ENCODE peak calls at places on chromosomes 12 and 14, in eight cellular contexts. W is colonic mucosa, O is stomach, J is MM.1S, R is GM23248, K is PC-3, U is Panc1, M is lower lobe of right lung. L is an unnamed sample.

GRCh38 chr12:87274594-87275245 is 754.5 kb downstream of the C12orf50 start:
- DNase-seq in W (no peak), O (no peak), J (peak; percentile 32), R (peak; percentile 42), K (peak; percentile 50), U (no peak), M (no peak), L (no peak)

GRCh38 chr12:117047810-117048584 is 51.2 kb downstream of the TESC start:
- DNase-seq in W (no peak), O (no peak), J (no peak), R (no peak), K (no peak), U (no peak), M (no peak), L (no peak)

GRCh38 chr14:104149617-104150141 is 11.3 kb downstream of the KIF26A start:
- DNase-seq in W (no peak), O (no peak), J (no peak), R (peak; percentile 26), K (no peak), U (no peak), M (no peak), L (no peak)

GRCh38 chr12:96981053-96981452 is 74.0 kb downstream of the NEDD1 start:
- DNase-seq in W (no peak), O (no peak), J (no peak), R (peak; percentile 97), K (peak; percentile 53), U (no peak), M (no peak), L (no peak)

GRCh38 chr12:53101931-53102781 is 1.1 kb upstream of the SOAT2 start:
- DNase-seq in W (peak; percentile 17), O (no peak), J (peak; percentile 11), R (no peak), K (no peak), U (no peak), M (no peak), L (no peak)

GRCh38 chr12:123942277-123942653 is 30.4 kb downstream of the CCDC92 start:
- DNase-seq in W (no peak), O (no peak), J (no peak), R (peak; percentile 85), K (peak; percentile 90), U (no peak), M (no peak), L (no peak)

GRCh38 chr14:75513911-75514672 is 8.2 kb upstream of the BATF start:
- DNase-seq in W (no peak), O (no peak), J (no peak), R (no peak), K (no peak), U (no peak), M (no peak), L (no peak)

GRCh38 chr14:23045419-23046357 is 3.7 kb downstream of the PSMB11 start:
- DNase-seq in W (no peak), O (no peak), J (no peak), R (no peak), K (no peak), U (no peak), M (no peak), L (no peak)

GRCh38 chr12:102631274-102631673 is 150.9 kb upstream of the IGF1 start:
- DNase-seq in W (no peak), O (no peak), J (no peak), R (peak; percentile 92), K (peak; percentile 6), U (no peak), M (no peak), L (no peak)

DNA sequence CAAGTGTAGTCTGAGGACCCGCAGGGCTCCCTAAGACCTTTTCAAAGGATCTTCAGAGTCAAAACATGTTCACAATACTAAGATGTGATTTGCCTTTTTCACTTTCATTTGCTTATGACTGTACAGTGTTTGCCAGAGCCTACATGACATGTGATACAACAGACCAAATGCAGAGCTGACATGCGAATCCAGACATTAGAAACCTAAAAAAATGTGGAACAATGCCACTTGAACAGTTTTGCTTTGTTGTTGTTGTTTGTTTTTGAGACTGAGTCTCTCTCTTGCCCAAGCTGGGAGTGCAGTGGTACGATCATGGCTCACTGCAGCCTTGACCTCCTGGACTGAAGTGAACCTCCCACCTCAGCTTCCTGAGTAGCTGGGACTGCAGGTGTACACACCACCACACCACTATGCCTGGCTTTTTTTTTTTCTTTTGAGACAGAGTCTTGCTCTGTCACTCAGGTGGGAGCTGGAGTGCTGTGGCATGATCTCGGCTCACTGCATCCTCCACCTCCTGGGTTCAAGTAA is 5.3 kb upstream of the RAB35 start:
- DNase-seq in W (no peak), O (no peak), J (peak; percentile 59), R (peak; percentile 13), K (no peak), U (no peak), M (no peak), L (no peak)
- H3K4me1 ChIP-seq in W (peaks cover 3% of the 10 kb centered on the region), O (peaks cover 33% of the 10 kb centered on the region), J (peaks cover 33% of the 10 kb centered on the region), R (peaks cover 27% of the 10 kb centered on the region), K (peaks cover 18% of the 10 kb centered on the region), U (peaks cover 10% of the 10 kb centered on the region), M (peaks cover 34% of the 10 kb centered on the region), L (peaks cover 15% of the 10 kb centered on the region)

GRCh38 chr14:67814826-67815225 is 1.6 kb downstream of the ZFYVE26 start:
- DNase-seq in W (no peak), O (no peak), J (no peak), R (peak; percentile 5), K (no peak), U (no peak), M (no peak), L (no peak)
- H3K4me3 ChIP-seq in W (no peak overlapping the region), O (peak overlapping the region; percentile 86), J (no peak overlapping the region), R (peak overlapping the region; percentile 90), K (peak overlapping the region; percentile 82), U (peak overlapping the region; percentile 93), M (peak overlapping the region; percentile 83), L (no peak overlapping the region)

DNA sequence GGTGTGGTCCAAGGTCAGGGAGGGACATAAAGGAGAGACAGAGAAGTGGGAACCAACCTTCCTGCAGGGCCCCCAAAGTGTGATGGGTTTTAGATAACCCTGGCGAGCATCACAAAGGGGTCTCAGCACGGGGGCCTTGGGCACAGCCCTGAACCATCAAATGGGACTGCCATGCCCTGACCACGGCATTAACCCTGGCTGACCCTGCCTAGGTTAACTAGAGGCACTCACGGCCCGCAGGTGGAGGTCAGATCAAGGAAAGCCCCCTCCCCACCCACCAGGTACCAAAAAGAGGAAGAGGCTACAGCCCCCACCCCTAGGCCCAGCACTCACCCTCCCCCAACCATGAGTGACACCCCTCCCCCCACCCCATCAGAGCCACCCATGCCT is 42.4 kb downstream of the CCNK start:
- DNase-seq in W (peak; percentile 46), O (no peak), J (no peak), R (no peak), K (no peak), U (no peak), M (peak; percentile 33), L (no peak)
- H3K4me1 ChIP-seq in W (peaks cover 26% of the 10 kb centered on the region), O (peaks cover 70% of the 10 kb centered on the region), J (no peaks in the 10 kb centered on the region), R (peaks cover 18% of the 10 kb centered on the region), K (peaks cover 41% of the 10 kb centered on the region), U (peaks cover 80% of the 10 kb centered on the region), M (peaks cover 36% of the 10 kb centered on the region), L (peaks cover 31% of the 10 kb centered on the region)

GRCh38 chr14:40053396-40053795 is 621.2 kb upstream of the FBXO33 start:
- DNase-seq in W (no peak), O (no peak), J (no peak), R (no peak), K (no peak), U (no peak), M (no peak), L (no peak)
- H3K4me3 ChIP-seq in W (no peak overlapping the region), O (no peak overlapping the region), J (no peak overlapping the region), R (no peak overlapping the region), K (no peak overlapping the region), U (no peak overlapping the region), M (no peak overlapping the region), L (no peak overlapping the region)

DNA sequence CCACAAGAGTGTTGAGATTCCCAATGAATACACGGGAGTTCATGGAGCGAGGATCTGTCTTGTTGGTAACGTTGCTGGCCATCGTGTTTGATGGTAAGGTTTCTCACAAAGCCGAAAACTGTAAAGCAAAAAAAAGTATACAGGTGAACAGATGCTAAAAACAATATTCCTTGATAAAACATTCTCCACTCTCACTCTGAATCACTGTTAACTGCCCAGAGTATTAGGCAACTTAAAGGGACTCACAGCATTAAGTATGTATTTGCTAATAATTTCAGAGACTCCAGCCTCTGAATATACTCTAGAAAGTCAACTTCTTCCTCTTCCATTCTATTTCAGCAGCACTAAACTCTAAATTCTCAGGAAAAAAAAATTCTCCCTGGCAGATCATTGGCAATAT is 35.1 kb downstream of the HNRNPC start:
- DNase-seq in W (no peak), O (no peak), J (no peak), R (peak; percentile 51), K (no peak), U (no peak), M (no peak), L (no peak)
- H3K4me1 ChIP-seq in W (peaks cover 3% of the 10 kb centered on the region), O (peaks cover 81% of the 10 kb centered on the region), J (no peaks in the 10 kb centered on the region), R (peaks cover 17% of the 10 kb centered on the region), K (no peaks in the 10 kb centered on the region), U (peaks cover 10% of the 10 kb centered on the region), M (peaks cover 89% of the 10 kb centered on the region), L (peaks cover 24% of the 10 kb centered on the region)

DNA sequence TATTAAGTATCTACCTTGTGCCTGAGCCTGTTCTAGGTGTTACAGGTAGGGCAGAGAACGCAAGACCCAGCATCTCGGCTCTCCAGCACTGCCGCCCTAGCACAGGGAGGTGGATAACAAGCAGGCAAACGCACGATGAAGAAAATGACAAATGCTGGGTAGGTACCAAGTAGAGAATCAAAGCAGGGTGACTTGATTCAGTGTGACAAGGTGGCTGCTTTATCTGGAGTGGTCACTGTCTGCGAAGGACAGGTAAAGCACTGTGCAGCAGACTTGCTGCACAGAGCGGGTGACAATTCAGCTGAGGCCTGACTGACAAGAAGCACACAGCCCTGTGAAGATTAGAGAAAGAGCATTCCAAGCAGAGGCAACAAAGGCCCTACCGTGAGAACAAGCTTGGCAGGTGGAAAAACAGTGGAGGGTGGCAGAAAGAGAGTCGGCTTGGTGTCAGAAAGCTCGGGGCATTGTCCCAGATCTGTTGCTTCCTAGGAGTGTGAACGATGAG is 12.9 kb downstream of the PRKCH start:
- DNase-seq in W (no peak), O (no peak), J (no peak), R (no peak), K (no peak), U (no peak), M (no peak), L (no peak)
- H3K4me3 ChIP-seq in W (no peak overlapping the region), O (no peak overlapping the region), J (no peak overlapping the region), R (no peak overlapping the region), K (no peak overlapping the region), U (no peak overlapping the region), M (no peak overlapping the region), L (no peak overlapping the region)

DNA sequence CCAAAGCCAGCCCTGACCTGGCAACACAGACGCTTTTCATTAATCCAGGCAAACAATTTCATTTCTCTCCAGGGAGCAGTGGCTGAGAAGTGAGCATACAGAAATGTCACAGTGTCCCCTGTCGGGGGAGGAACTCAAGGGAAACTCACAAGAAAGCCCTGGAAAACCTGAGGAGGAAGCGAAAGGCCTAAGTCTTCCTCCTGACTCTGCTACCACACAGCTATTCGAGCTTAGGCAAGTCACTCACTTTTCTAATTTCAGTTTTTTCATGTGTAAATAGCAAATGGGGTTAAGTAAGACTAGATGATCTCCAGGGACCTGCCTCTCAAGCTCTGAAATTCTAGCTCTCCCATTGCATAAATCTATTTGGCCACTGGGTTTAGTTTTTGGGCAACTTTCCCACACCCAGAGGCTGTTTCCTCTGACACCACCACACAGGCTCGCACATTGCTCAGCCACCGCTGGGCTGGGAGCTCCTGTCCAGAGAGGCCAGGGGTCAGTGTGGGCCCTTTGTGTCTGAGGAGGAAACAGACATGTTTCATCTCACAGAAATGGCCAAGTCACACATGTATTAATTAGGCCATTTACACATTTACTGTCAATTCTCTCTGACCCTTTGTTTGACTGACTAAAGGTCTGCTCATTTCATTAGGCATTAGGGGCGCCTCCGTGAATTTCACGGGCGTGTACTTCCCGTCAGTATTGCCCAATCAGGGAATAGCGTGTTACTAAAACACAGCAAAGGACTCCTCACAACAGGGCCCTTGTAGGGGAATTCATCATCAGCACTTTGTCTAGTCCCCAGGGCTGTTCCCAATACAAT is 9.8 kb upstream of the PNMA1 start:
- DNase-seq in W (peak; percentile 47), O (peak; percentile 63), J (no peak), R (peak; percentile 98), K (peak; percentile 96), U (no peak), M (peak; percentile 79), L (no peak)
- H3K4me1 ChIP-seq in W (peaks cover 8% of the 10 kb centered on the region), O (peaks cover 69% of the 10 kb centered on the region), J (no peaks in the 10 kb centered on the region), R (peaks cover 46% of the 10 kb centered on the region), K (peaks cover 44% of the 10 kb centered on the region), U (peaks cover 42% of the 10 kb centered on the region), M (peaks cover 63% of the 10 kb centered on the region), L (peaks cover 31% of the 10 kb centered on the region)

L was measured in transverse colon.